ENCODE peak calls at places on chromosomes 11 and 22, in four cellular contexts. F, G, K and H are unnamed samples.

GRCh38 chr11:8826145-8826786 is 84.7 kb upstream of the AKIP1 start:
- DNase-seq in F (peak), G (peak), K (peak), H (peak)

GRCh38 chr22:38230108-38230825 is 28.5 kb downstream of the MAFF start:
- DNase-seq in F (peak), G (peak), K (peak), H (peak)

GRCh38 chr11:117055449-117055848 is 42.8 kb downstream of the SIK3 start:
- DNase-seq in F (no peak), G (no peak), K (no peak), H (no peak)

GRCh38 chr11:8247312-8247711 is 16.4 kb downstream of the LMO1 start:
- DNase-seq in F (no peak), G (peak), K (peak), H (no peak)

GRCh38 chr11:126628790-126629621 is 273.5 kb downstream of the ST3GAL4 start:
- DNase-seq in F (no peak), G (no peak), K (peak), H (peak)

GRCh38 chr22:32020117-32020516 is 22.9 kb upstream of the SLC5A1 start:
- DNase-seq in F (peak), G (peak), K (peak), H (peak)

GRCh38 chr11:129700701-129701100 is 114.9 kb upstream of the TMEM45B start:
- DNase-seq in F (no peak), G (no peak), K (no peak), H (no peak)

GRCh38 chr11:123461164-123461563 is 31.1 kb downstream of the GRAMD1B start:
- DNase-seq in F (no peak), G (no peak), K (no peak), H (peak)

GRCh38 chr11:124543554-124543953 is at the start of gene OR8B12:
- DNase-seq in F (no peak), G (no peak), K (no peak), H (no peak)

GRCh38 chr11:124541204-124541603 is 2.2 kb downstream of the OR8B12 start:
- DNase-seq in F (no peak), G (no peak), K (no peak), H (no peak)

GRCh38 chr11:124538019-124538418 is 5.4 kb downstream of the OR8B12 start:
- DNase-seq in F (peak), G (no peak), K (peak), H (peak)

GRCh38 chr11:124543145-124543544 is 309 bp downstream of the OR8B12 start:
- DNase-seq in F (no peak), G (no peak), K (no peak), H (no peak)
- H3K4me3 ChIP-seq in F (no peak), G (no peak), K (no peak), H (no peak)

DNA sequence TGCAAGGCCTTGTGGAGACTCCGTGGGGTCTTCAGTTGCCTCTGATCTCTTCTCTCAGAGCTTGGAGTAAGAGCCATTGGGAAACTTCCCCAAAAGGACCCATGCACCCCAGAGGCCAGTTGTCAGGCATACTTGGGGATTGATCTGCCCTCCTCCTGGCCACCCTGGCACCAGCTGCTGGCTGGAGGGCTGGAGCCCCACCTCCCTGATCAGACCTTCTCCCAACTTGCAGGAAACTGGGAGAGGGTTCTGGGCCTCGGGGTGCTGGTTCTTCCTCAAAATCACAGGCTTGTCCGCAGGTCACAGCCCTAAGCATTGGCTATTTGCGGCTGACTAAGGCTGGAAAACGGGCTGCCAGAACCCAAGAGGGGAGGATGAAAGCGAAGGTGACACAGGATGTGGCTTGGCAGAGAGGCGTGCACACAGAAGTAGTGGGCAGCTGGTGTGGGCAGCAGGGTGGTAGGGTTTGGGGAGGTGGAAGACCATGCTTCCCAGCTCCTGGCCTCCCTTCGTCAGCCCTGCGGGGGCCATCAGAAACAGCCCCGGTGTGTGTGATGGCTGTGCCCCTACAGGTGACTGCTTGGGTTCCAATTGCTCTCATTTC is 1.3 kb upstream of the DGKZ start:
- DNase-seq in F (no peak), G (no peak), K (no peak), H (no peak)
- H3K4me3 ChIP-seq in F (no peak), G (peak), K (no peak), H (no peak)

GRCh38 chr11:3859373-3859881 is 4.0 kb downstream of the STIM1 start:
- DNase-seq in F (no peak), G (no peak), K (no peak), H (no peak)

GRCh38 chr11:3855808-3856491 is 486 bp downstream of the STIM1 start:
- DNase-seq in F (no peak), G (no peak), K (no peak), H (peak)

GRCh38 chr11:3856856-3857553 is 1.5 kb downstream of the STIM1 start:
- DNase-seq in F (no peak), G (no peak), K (no peak), H (no peak)

GRCh38 chr11:3854977-3855807 is at the start of gene STIM1:
- DNase-seq in F (peak), G (peak), K (peak), H (peak)

GRCh38 chr11:3857628-3858027 is 2.2 kb downstream of the STIM1 start:
- DNase-seq in F (no peak), G (no peak), K (no peak), H (no peak)
- H3K4me3 ChIP-seq in F (no peak), G (peak), K (no peak), H (no peak)

GRCh38 chr11:67376022-67376386 is 2.6 kb upstream of the CLCF1 start:
- DNase-seq in F (no peak), G (no peak), K (no peak), H (no peak)
- H3K4me3 ChIP-seq in F (no peak), G (no peak), K (no peak), H (no peak)

DNA sequence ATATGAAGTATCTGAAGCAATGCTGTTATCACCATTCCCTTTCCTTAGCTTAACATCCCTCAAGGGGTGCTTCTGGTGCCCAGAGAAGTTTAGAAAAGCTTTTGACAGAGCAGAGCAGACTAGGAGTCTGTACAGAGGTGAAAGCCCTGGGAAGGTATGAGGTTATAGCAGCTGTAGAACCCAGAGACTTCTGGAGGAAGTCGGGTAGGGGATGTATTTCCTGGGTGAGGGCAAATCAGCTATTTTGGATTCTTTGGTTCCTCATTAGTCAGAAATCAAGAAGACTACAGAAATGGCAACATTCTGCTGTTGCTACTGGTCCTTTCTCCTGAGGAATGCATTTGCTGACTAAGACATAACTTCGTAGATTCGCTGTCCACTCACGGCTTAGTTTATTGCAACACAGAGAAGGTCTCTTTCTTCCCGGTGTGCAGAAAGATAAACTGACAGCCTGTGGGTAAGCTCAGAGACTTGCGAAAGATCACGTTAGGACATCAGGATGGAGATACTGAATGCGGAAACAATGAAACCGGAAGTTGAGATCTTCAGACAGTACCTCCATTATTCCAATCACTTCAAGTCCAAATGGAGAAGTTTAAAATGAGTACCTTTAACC is 25.3 kb upstream of the SESN3 start:
- DNase-seq in F (peak), G (peak), K (peak), H (peak)
- H3K4me3 ChIP-seq in F (no peak), G (no peak), K (no peak), H (no peak)

GRCh38 chr22:19755722-19756287 is 4.8 kb upstream of the TBX1 start:
- DNase-seq in F (no peak), G (no peak), K (no peak), H (no peak)

GRCh38 chr22:19757985-19758895 is 2.3 kb upstream of the TBX1 start:
- DNase-seq in F (no peak), G (no peak), K (no peak), H (no peak)

GRCh38 chr22:19758896-19759458 is 1.6 kb upstream of the TBX1 start:
- DNase-seq in F (no peak), G (no peak), K (no peak), H (no peak)

GRCh38 chr22:19756288-19757128 is 4.1 kb upstream of the TBX1 start:
- DNase-seq in F (no peak), G (peak), K (no peak), H (no peak)

GRCh38 chr22:19757140-19757984 is 3.2 kb upstream of the TBX1 start:
- DNase-seq in F (no peak), G (no peak), K (no peak), H (no peak)
- H3K4me3 ChIP-seq in F (no peak), G (peak), K (no peak), H (peak)